ENCODE peak calls at places on chromosomes 11 and 22, in eight cellular contexts. K, M, I, F, L, E, R and J are unnamed samples.

GRCh38 chr11:70281114-70281729 is 10.7 kb downstream of the PPFIA1 start:
- DNase-seq in K (no peak), M (no peak), I (no peak), F (no peak), L (no peak), E (no peak), R (no peak), J (no peak)

GRCh38 chr11:120238968-120239620 is 846 bp upstream of the POU2F3 start:
- DNase-seq in K (no peak), M (no peak), I (no peak), F (no peak), L (no peak), E (no peak), R (no peak), J (no peak)

GRCh38 chr11:93034031-93034430 is 64.6 kb downstream of the MTNR1B start:
- DNase-seq in K (no peak), M (no peak), I (no peak), F (no peak), L (no peak), E (no peak), R (peak), J (no peak)

GRCh38 chr22:45218974-45219373 is 21.7 kb downstream of the KIAA0930 start:
- DNase-seq in K (no peak), M (peak), I (no peak), F (peak), L (no peak), E (no peak), R (no peak), J (no peak)

GRCh38 chr11:89016214-89016613 is 49.6 kb downstream of the GRM5 start:
- DNase-seq in K (no peak), M (no peak), I (no peak), F (no peak), L (no peak), E (no peak), R (no peak), J (no peak)

GRCh38 chr11:10938650-10939387 is 81.0 kb upstream of the ZBED5 start:
- DNase-seq in K (no peak), M (no peak), I (no peak), F (no peak), L (no peak), E (no peak), R (no peak), J (no peak)

GRCh38 chr11:111514216-111515031 is at the start of gene HOATZ:
- DNase-seq in K (no peak), M (peak), I (no peak), F (no peak), L (no peak), E (no peak), R (peak), J (no peak)

GRCh38 chr22:32080904-32081303 is 37.8 kb downstream of the SLC5A1 start:
- DNase-seq in K (no peak), M (peak), I (peak), F (peak), L (no peak), E (peak), R (peak), J (no peak)

GRCh38 chr22:50507421-50507990 is at the start of gene LMF2:
- DNase-seq in K (peak), M (no peak), I (peak), F (no peak), L (peak), E (no peak), R (no peak), J (peak)

GRCh38 chr22:20403779-20404140 is 9.8 kb downstream of the ZNF74 start:
- DNase-seq in K (no peak), M (no peak), I (no peak), F (no peak), L (no peak), E (no peak), R (no peak), J (no peak)